ENCODE peak calls at places on chromosome 11, in nine cellular contexts. One of them, this sample, is unnamed.

GRCh38 chr11:45411221-45411946 is 125.2 kb upstream of the SYT13 start:
- DNase-seq in coronary artery: peak; percentile 40
- DNase-seq in heart left ventricle: no peak
- DNase-seq in Panc1: no peak
- DNase-seq in B cell: no peak
- DNase-seq in mesothelial cell of epicardium: no peak
- DNase-seq in brain microvascular endothelial cell: peak; percentile 14
- DNase-seq in HepG2: no peak
- DNase-seq in neural progenitor cell: peak; percentile 38
- DNase-seq in this sample: peak; percentile 28

GRCh38 chr11:104798794-104799193 is 99.5 kb downstream of the CASP12 start:
- DNase-seq in B cell: peak; percentile 22
- DNase-seq in neural progenitor cell: no peak
- DNase-seq in coronary artery: no peak
- DNase-seq in Panc1: no peak
- DNase-seq in HepG2: no peak
- DNase-seq in heart left ventricle: no peak
- DNase-seq in brain microvascular endothelial cell: no peak
- DNase-seq in mesothelial cell of epicardium: no peak
- DNase-seq in this sample: no peak

GRCh38 chr11:45152740-45153595 is 6.5 kb downstream of the PRDM11 start:
- DNase-seq in mesothelial cell of epicardium: peak; percentile 29
- DNase-seq in brain microvascular endothelial cell: no peak
- DNase-seq in HepG2: no peak
- DNase-seq in neural progenitor cell: no peak
- DNase-seq in Panc1: no peak
- DNase-seq in heart left ventricle: no peak
- DNase-seq in coronary artery: peak; percentile 45
- DNase-seq in B cell: no peak
- DNase-seq in this sample: no peak

GRCh38 chr11:8933931-8934330 is 1.2 kb upstream of the C11orf16 start:
- DNase-seq in B cell: no peak
- DNase-seq in heart left ventricle: no peak
- DNase-seq in mesothelial cell of epicardium: no peak
- DNase-seq in Panc1: no peak
- DNase-seq in brain microvascular endothelial cell: no peak
- DNase-seq in HepG2: no peak
- DNase-seq in coronary artery: no peak
- DNase-seq in neural progenitor cell: peak; percentile 36
- DNase-seq in this sample: no peak

GRCh38 chr11:3949132-3949531 is 93.7 kb downstream of the STIM1 start:
- DNase-seq in Panc1: no peak
- DNase-seq in HepG2: no peak
- DNase-seq in neural progenitor cell: no peak
- DNase-seq in mesothelial cell of epicardium: no peak
- DNase-seq in brain microvascular endothelial cell: no peak
- DNase-seq in coronary artery: no peak
- DNase-seq in B cell: peak; percentile 59
- DNase-seq in heart left ventricle: no peak
- DNase-seq in this sample: no peak

GRCh38 chr11:45662665-45663485 is 2.5 kb downstream of the CHST1 start:
- DNase-seq in Panc1: no peak
- DNase-seq in neural progenitor cell: peak; percentile 56
- DNase-seq in brain microvascular endothelial cell: peak; percentile 97
- DNase-seq in mesothelial cell of epicardium: no peak
- DNase-seq in coronary artery: no peak
- DNase-seq in B cell: no peak
- DNase-seq in HepG2: peak; percentile 20
- DNase-seq in heart left ventricle: no peak
- DNase-seq in this sample: no peak

GRCh38 chr11:45722144-45722543 is 56.7 kb upstream of the CHST1 start:
- DNase-seq in mesothelial cell of epicardium: no peak
- DNase-seq in coronary artery: no peak
- DNase-seq in heart left ventricle: no peak
- DNase-seq in B cell: no peak
- DNase-seq in brain microvascular endothelial cell: no peak
- DNase-seq in HepG2: no peak
- DNase-seq in neural progenitor cell: no peak
- DNase-seq in Panc1: no peak
- DNase-seq in this sample: no peak

GRCh38 chr11:95074806-95075563 is 8.3 kb downstream of the SRSF8 start:
- DNase-seq in neural progenitor cell: no peak
- DNase-seq in HepG2: no peak
- DNase-seq in heart left ventricle: peak; percentile 88
- DNase-seq in mesothelial cell of epicardium: no peak
- DNase-seq in B cell: no peak
- DNase-seq in brain microvascular endothelial cell: no peak
- DNase-seq in Panc1: no peak
- DNase-seq in coronary artery: no peak
- DNase-seq in this sample: no peak

GRCh38 chr11:65316979-65317786 is 2.5 kb downstream of the CDC42EP2 start:
- DNase-seq in heart left ventricle: peak; percentile 91
- DNase-seq in Panc1: no peak
- DNase-seq in coronary artery: no peak
- DNase-seq in B cell: no peak
- DNase-seq in HepG2: peak; percentile 77
- DNase-seq in brain microvascular endothelial cell: no peak
- DNase-seq in neural progenitor cell: peak; percentile 69
- DNase-seq in mesothelial cell of epicardium: no peak
- DNase-seq in this sample: peak; percentile 37

GRCh38 chr11:16606784-16607674 is 131.4 kb upstream of the C11orf58 start:
- DNase-seq in mesothelial cell of epicardium: peak; percentile 76
- DNase-seq in HepG2: no peak
- DNase-seq in coronary artery: no peak
- DNase-seq in neural progenitor cell: peak; percentile 71
- DNase-seq in heart left ventricle: peak; percentile 78
- DNase-seq in brain microvascular endothelial cell: no peak
- DNase-seq in Panc1: no peak
- DNase-seq in B cell: peak; percentile 3
- DNase-seq in this sample: peak; percentile 71

GRCh38 chr11:70183483-70184176 is 19.5 kb upstream of the FADD start:
- DNase-seq in coronary artery: peak; percentile 81
- DNase-seq in brain microvascular endothelial cell: no peak
- DNase-seq in B cell: no peak
- DNase-seq in mesothelial cell of epicardium: no peak
- DNase-seq in neural progenitor cell: no peak
- DNase-seq in heart left ventricle: no peak
- DNase-seq in Panc1: no peak
- DNase-seq in HepG2: no peak
- DNase-seq in this sample: no peak

GRCh38 chr11:88206746-88207145 is 31.5 kb upstream of the RAB38 start:
- DNase-seq in HepG2: no peak
- DNase-seq in coronary artery: no peak
- DNase-seq in neural progenitor cell: no peak
- DNase-seq in brain microvascular endothelial cell: peak; percentile 4
- DNase-seq in B cell: no peak
- DNase-seq in Panc1: no peak
- DNase-seq in heart left ventricle: no peak
- DNase-seq in mesothelial cell of epicardium: no peak
- DNase-seq in this sample: no peak

GRCh38 chr11:77542296-77542695 is 47.5 kb upstream of the AQP11 start:
- DNase-seq in Panc1: no peak
- DNase-seq in brain microvascular endothelial cell: peak; percentile 45
- DNase-seq in neural progenitor cell: no peak
- DNase-seq in HepG2: no peak
- DNase-seq in mesothelial cell of epicardium: no peak
- DNase-seq in coronary artery: no peak
- DNase-seq in heart left ventricle: no peak
- DNase-seq in B cell: no peak
- DNase-seq in this sample: no peak

GRCh38 chr11:103659138-103659734 is 377.2 kb upstream of the DDI1 start:
- DNase-seq in coronary artery: no peak
- DNase-seq in heart left ventricle: no peak
- DNase-seq in HepG2: no peak
- DNase-seq in brain microvascular endothelial cell: no peak
- DNase-seq in mesothelial cell of epicardium: no peak
- DNase-seq in Panc1: no peak
- DNase-seq in B cell: no peak
- DNase-seq in neural progenitor cell: peak; percentile 35
- DNase-seq in this sample: no peak

GRCh38 chr11:67440229-67441081 is 2.8 kb downstream of the CORO1B start:
- DNase-seq in coronary artery: no peak
- DNase-seq in heart left ventricle: no peak
- DNase-seq in HepG2: no peak
- DNase-seq in neural progenitor cell: no peak
- DNase-seq in B cell: peak; percentile 29
- DNase-seq in Panc1: no peak
- DNase-seq in brain microvascular endothelial cell: no peak
- DNase-seq in mesothelial cell of epicardium: no peak
- DNase-seq in this sample: no peak

GRCh38 chr11:96393753-96394348 is 4.0 kb downstream of the JRKL start:
- DNase-seq in coronary artery: no peak
- DNase-seq in heart left ventricle: no peak
- DNase-seq in brain microvascular endothelial cell: peak; percentile 35
- DNase-seq in neural progenitor cell: peak; percentile 25
- DNase-seq in HepG2: peak; percentile 44
- DNase-seq in Panc1: peak; percentile 25
- DNase-seq in B cell: peak; percentile 40
- DNase-seq in mesothelial cell of epicardium: no peak
- DNase-seq in this sample: no peak

GRCh38 chr11:57646756-57647303 is 2.9 kb downstream of the YPEL4 start:
- DNase-seq in mesothelial cell of epicardium: no peak
- DNase-seq in HepG2: no peak
- DNase-seq in coronary artery: no peak
- DNase-seq in B cell: peak; percentile 33
- DNase-seq in neural progenitor cell: no peak
- DNase-seq in Panc1: no peak
- DNase-seq in brain microvascular endothelial cell: no peak
- DNase-seq in heart left ventricle: no peak
- DNase-seq in this sample: no peak

GRCh38 chr11:121591405-121592033 is 138.8 kb upstream of the SORL1-AS1 start:
- DNase-seq in mesothelial cell of epicardium: peak; percentile 74
- DNase-seq in Panc1: peak; percentile 78
- DNase-seq in B cell: peak; percentile 84
- DNase-seq in heart left ventricle: peak; percentile 43
- DNase-seq in brain microvascular endothelial cell: peak; percentile 80
- DNase-seq in coronary artery: no peak
- DNase-seq in neural progenitor cell: peak; percentile 84
- DNase-seq in HepG2: peak; percentile 59
- DNase-seq in this sample: peak; percentile 75

DNA sequence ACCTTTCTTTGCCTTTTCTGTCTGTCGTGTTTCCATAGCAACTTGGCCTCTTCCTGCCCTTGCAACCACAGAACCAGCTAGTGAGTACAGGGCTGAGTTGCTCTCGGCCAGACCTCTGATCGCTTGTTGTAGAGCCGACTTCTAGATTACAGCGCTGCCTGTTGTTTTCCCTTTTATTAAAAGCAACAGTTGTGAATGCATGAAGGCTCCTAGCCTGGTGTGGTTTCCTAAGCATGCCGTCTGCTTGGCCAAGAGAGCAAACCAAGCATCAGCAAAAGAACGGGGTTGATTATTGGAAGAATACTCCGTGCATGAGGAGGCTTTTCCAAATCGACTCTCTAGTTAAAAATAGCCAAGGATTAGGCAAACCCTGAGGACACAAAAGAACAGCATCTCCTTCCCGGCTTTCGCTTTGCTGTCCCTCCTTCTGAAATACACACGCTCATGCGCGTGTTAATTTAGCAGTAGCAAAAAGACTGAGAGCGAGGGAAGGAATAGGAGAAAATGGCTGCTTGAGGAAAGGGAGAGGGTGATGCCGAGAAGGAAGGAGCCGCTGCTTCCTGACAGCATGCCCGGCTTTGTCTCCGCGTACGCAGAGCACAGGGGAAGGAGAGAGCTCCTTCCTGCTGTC is 71.5 kb upstream of the TTC12 start:
- DNase-seq in Panc1: no peak
- DNase-seq in coronary artery: no peak
- DNase-seq in neural progenitor cell: peak; percentile 44
- DNase-seq in B cell: no peak
- DNase-seq in brain microvascular endothelial cell: peak; percentile 66
- DNase-seq in HepG2: no peak
- DNase-seq in mesothelial cell of epicardium: no peak
- DNase-seq in heart left ventricle: no peak
- DNase-seq in this sample: no peak
- TF ChIP-seq CTCF in Panc1: no peak
- TF ChIP-seq CTCF in coronary artery: no peak
- TF ChIP-seq CTCF in neural progenitor cell: no peak
- TF ChIP-seq CTCF in B cell: no peak
- TF ChIP-seq CTCF in brain microvascular endothelial cell: no peak
- TF ChIP-seq CTCF in HepG2: no peak
- TF ChIP-seq CTCF in mesothelial cell of epicardium: no peak
- TF ChIP-seq CTCF in heart left ventricle: no peak
- TF ChIP-seq CTCF in this sample: no peak

GRCh38 chr11:125626381-125626950 is 1.5 kb downstream of the CHEK1 start:
- DNase-seq in mesothelial cell of epicardium: no peak
- DNase-seq in brain microvascular endothelial cell: no peak
- DNase-seq in HepG2: peak; percentile 79
- DNase-seq in Panc1: peak; percentile 68
- DNase-seq in neural progenitor cell: no peak
- DNase-seq in coronary artery: no peak
- DNase-seq in B cell: peak; percentile 44
- DNase-seq in heart left ventricle: no peak
- DNase-seq in this sample: no peak
- TF ChIP-seq CTCF in mesothelial cell of epicardium: no peak
- TF ChIP-seq CTCF in brain microvascular endothelial cell: peak; percentile 65
- TF ChIP-seq CTCF in HepG2: peak; percentile 57
- TF ChIP-seq CTCF in Panc1: peak; percentile 70
- TF ChIP-seq CTCF in neural progenitor cell: peak; percentile 48
- TF ChIP-seq CTCF in coronary artery: no peak
- TF ChIP-seq CTCF in B cell: peak; percentile 39
- TF ChIP-seq CTCF in heart left ventricle: no peak
- TF ChIP-seq CTCF in this sample: no peak

DNA sequence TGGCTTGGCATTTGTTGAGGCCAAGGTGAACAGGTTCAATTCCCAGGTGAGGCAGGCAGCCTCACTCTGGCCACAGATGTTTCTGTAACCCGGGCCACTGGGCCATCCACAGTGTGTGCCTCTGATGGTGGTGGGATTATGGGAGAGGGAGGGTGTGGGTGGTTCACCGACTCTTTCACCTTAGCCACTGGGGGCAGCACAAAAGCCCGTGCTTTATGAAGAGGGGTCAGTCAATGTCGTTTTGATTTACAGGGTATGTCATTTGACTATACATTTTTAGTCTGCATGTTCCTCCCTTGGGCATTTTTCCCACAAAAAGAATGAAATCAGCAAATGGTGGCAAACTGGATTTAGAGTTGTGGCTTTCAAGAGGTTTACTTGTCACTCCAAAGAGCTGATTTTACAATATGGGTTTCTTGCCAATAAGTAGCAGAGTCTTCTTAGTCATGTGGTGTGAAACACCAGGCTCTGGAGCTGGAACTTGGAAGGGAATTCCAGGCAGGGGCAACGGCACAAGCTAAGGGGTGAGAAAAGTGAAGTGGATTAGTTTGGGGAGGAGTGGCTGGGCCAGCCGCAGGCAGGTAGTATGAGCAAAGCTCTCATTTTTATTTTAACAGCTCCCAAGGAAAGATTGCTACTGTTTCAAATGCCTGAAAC is 217.8 kb upstream of the ZBED5 start:
- DNase-seq in mesothelial cell of epicardium: no peak
- DNase-seq in Panc1: no peak
- DNase-seq in coronary artery: no peak
- DNase-seq in brain microvascular endothelial cell: no peak
- DNase-seq in neural progenitor cell: no peak
- DNase-seq in HepG2: no peak
- DNase-seq in B cell: no peak
- DNase-seq in heart left ventricle: no peak
- DNase-seq in this sample: no peak
- TF ChIP-seq CTCF in mesothelial cell of epicardium: no peak
- TF ChIP-seq CTCF in Panc1: no peak
- TF ChIP-seq CTCF in coronary artery: no peak
- TF ChIP-seq CTCF in brain microvascular endothelial cell: no peak
- TF ChIP-seq CTCF in neural progenitor cell: peak; percentile 22
- TF ChIP-seq CTCF in HepG2: no peak
- TF ChIP-seq CTCF in B cell: no peak
- TF ChIP-seq CTCF in heart left ventricle: no peak
- TF ChIP-seq CTCF in this sample: no peak

GRCh38 chr11:110526323-110526722 is 96.6 kb downstream of the FDX1 start:
- DNase-seq in heart left ventricle: no peak
- DNase-seq in B cell: no peak
- DNase-seq in Panc1: no peak
- DNase-seq in brain microvascular endothelial cell: no peak
- DNase-seq in HepG2: no peak
- DNase-seq in coronary artery: no peak
- DNase-seq in mesothelial cell of epicardium: no peak
- DNase-seq in neural progenitor cell: no peak
- DNase-seq in this sample: no peak
- TF ChIP-seq CTCF in heart left ventricle: no peak
- TF ChIP-seq CTCF in B cell: no peak
- TF ChIP-seq CTCF in Panc1: no peak
- TF ChIP-seq CTCF in brain microvascular endothelial cell: no peak
- TF ChIP-seq CTCF in HepG2: no peak
- TF ChIP-seq CTCF in coronary artery: no peak
- TF ChIP-seq CTCF in mesothelial cell of epicardium: no peak
- TF ChIP-seq CTCF in neural progenitor cell: no peak
- TF ChIP-seq CTCF in this sample: no peak

This sample was measured in nephron progenitor cell.